ENCODE peak calls at places on chromosomes 5 and 9, in four cellular contexts. One of them, this sample, is unnamed.

GRCh38 chr9:105757496-105758251 is 63.3 kb downstream of the TMEM38B start:
- DNase-seq in stomach: no peak
- DNase-seq in fibroblast of the aortic adventitia: peak
- DNase-seq in uterus: no peak
- DNase-seq in this sample: no peak

GRCh38 chr9:78133751-78134150 is 102.1 kb upstream of the CEP78 start:
- DNase-seq in stomach: no peak
- DNase-seq in fibroblast of the aortic adventitia: no peak
- DNase-seq in uterus: no peak
- DNase-seq in this sample: no peak

GRCh38 chr5:121863753-121864152 is 12.1 kb downstream of the FTMT start:
- DNase-seq in fibroblast of the aortic adventitia: no peak
- DNase-seq in stomach: no peak
- DNase-seq in uterus: no peak
- DNase-seq in this sample: no peak

GRCh38 chr5:114185274-114185673 is 176.6 kb upstream of the KCNN2 start:
- DNase-seq in stomach: no peak
- DNase-seq in fibroblast of the aortic adventitia: no peak
- DNase-seq in uterus: no peak
- DNase-seq in this sample: peak

GRCh38 chr5:61010759-61011460 is 65.9 kb downstream of the NDUFAF2 start:
- DNase-seq in fibroblast of the aortic adventitia: no peak
- DNase-seq in uterus: no peak
- DNase-seq in stomach: no peak
- DNase-seq in this sample: no peak

GRCh38 chr9:132006657-132007370 is 72.9 kb downstream of the MED27 start:
- DNase-seq in fibroblast of the aortic adventitia: peak
- DNase-seq in stomach: no peak
- DNase-seq in uterus: no peak
- DNase-seq in this sample: no peak

GRCh38 chr9:96874947-96875459 is 20.7 kb upstream of the ZNF782 start:
- DNase-seq in stomach: peak
- DNase-seq in uterus: no peak
- DNase-seq in fibroblast of the aortic adventitia: no peak
- DNase-seq in this sample: peak

GRCh38 chr5:90461303-90461702 is 13.3 kb downstream of the MBLAC2 start:
- DNase-seq in uterus: no peak
- DNase-seq in fibroblast of the aortic adventitia: no peak
- DNase-seq in stomach: no peak
- DNase-seq in this sample: no peak

GRCh38 chr9:8772302-8772701 is 972.7 kb upstream of the DMAC1 start:
- DNase-seq in fibroblast of the aortic adventitia: no peak
- DNase-seq in stomach: no peak
- DNase-seq in uterus: no peak
- DNase-seq in this sample: no peak

GRCh38 chr5:56693220-56693579 is 122.1 kb upstream of the MAP3K1 start:
- DNase-seq in stomach: no peak
- DNase-seq in uterus: no peak
- DNase-seq in fibroblast of the aortic adventitia: no peak
- DNase-seq in this sample: no peak

GRCh38 chr5:137487600-137487999 is 11.5 kb downstream of the SPOCK1 start:
- DNase-seq in uterus: no peak
- DNase-seq in stomach: no peak
- DNase-seq in fibroblast of the aortic adventitia: peak
- DNase-seq in this sample: no peak

GRCh38 chr5:150105898-150106615 is 19.7 kb upstream of the CSF1R start:
- DNase-seq in fibroblast of the aortic adventitia: no peak
- DNase-seq in stomach: peak
- DNase-seq in uterus: no peak
- DNase-seq in this sample: no peak

GRCh38 chr9:118578467-118578866 is 790.8 kb downstream of the BRINP1 start:
- DNase-seq in uterus: no peak
- DNase-seq in fibroblast of the aortic adventitia: peak
- DNase-seq in stomach: no peak
- DNase-seq in this sample: no peak
- H3K4me3 ChIP-seq in uterus: no peak
- H3K4me3 ChIP-seq in fibroblast of the aortic adventitia: no peak
- H3K4me3 ChIP-seq in stomach: no peak
- H3K4me3 ChIP-seq in this sample: no peak

GRCh38 chr9:20559236-20559896 is 62.9 kb downstream of the MLLT3 start:
- DNase-seq in stomach: no peak
- DNase-seq in uterus: no peak
- DNase-seq in fibroblast of the aortic adventitia: no peak
- DNase-seq in this sample: no peak
- H3K4me3 ChIP-seq in stomach: no peak
- H3K4me3 ChIP-seq in uterus: no peak
- H3K4me3 ChIP-seq in fibroblast of the aortic adventitia: no peak
- H3K4me3 ChIP-seq in this sample: no peak

GRCh38 chr9:95504053-95504963 is 12.5 kb downstream of the PTCH1 start:
- DNase-seq in fibroblast of the aortic adventitia: peak
- DNase-seq in uterus: no peak
- DNase-seq in stomach: no peak
- DNase-seq in this sample: peak
- H3K4me3 ChIP-seq in fibroblast of the aortic adventitia: no peak
- H3K4me3 ChIP-seq in uterus: no peak
- H3K4me3 ChIP-seq in stomach: peak
- H3K4me3 ChIP-seq in this sample: peak

GRCh38 chr5:172558076-172558990 is 82.7 kb upstream of the NEURL1B start:
- DNase-seq in fibroblast of the aortic adventitia: no peak
- DNase-seq in uterus: no peak
- DNase-seq in stomach: no peak
- DNase-seq in this sample: no peak
- H3K4me3 ChIP-seq in fibroblast of the aortic adventitia: peak
- H3K4me3 ChIP-seq in uterus: no peak
- H3K4me3 ChIP-seq in stomach: peak
- H3K4me3 ChIP-seq in this sample: no peak

GRCh38 chr5:176365663-176366574 is 632 bp downstream of the ARL10 start:
- DNase-seq in fibroblast of the aortic adventitia: peak
- DNase-seq in stomach: no peak
- DNase-seq in uterus: no peak
- DNase-seq in this sample: peak
- H3K4me3 ChIP-seq in fibroblast of the aortic adventitia: peak
- H3K4me3 ChIP-seq in stomach: peak
- H3K4me3 ChIP-seq in uterus: peak
- H3K4me3 ChIP-seq in this sample: peak

GRCh38 chr5:59126665-59127354 is 543.9 kb downstream of the RAB3C start:
- DNase-seq in fibroblast of the aortic adventitia: peak
- DNase-seq in stomach: no peak
- DNase-seq in uterus: no peak
- DNase-seq in this sample: no peak
- H3K4me3 ChIP-seq in fibroblast of the aortic adventitia: peak
- H3K4me3 ChIP-seq in stomach: peak
- H3K4me3 ChIP-seq in uterus: no peak
- H3K4me3 ChIP-seq in this sample: no peak

GRCh38 chr9:33157960-33158359 is 9.2 kb downstream of the B4GALT1 start:
- DNase-seq in fibroblast of the aortic adventitia: no peak
- DNase-seq in stomach: no peak
- DNase-seq in uterus: no peak
- DNase-seq in this sample: no peak
- H3K4me3 ChIP-seq in fibroblast of the aortic adventitia: no peak
- H3K4me3 ChIP-seq in stomach: no peak
- H3K4me3 ChIP-seq in uterus: no peak
- H3K4me3 ChIP-seq in this sample: no peak

GRCh38 chr9:38182321-38182720 is 113.3 kb upstream of the SHB start:
- DNase-seq in uterus: no peak
- DNase-seq in fibroblast of the aortic adventitia: no peak
- DNase-seq in stomach: no peak
- DNase-seq in this sample: peak
- H3K4me3 ChIP-seq in uterus: no peak
- H3K4me3 ChIP-seq in fibroblast of the aortic adventitia: no peak
- H3K4me3 ChIP-seq in stomach: no peak
- H3K4me3 ChIP-seq in this sample: no peak